ENCODE peak calls at places on chromosomes 1 and 21, in six cellular contexts. G is upper lobe of right lung, O is adrenal gland, V is GM23248, H is gastrocnemius medialis, R is HCT116. D is an unnamed sample.
A peak's percentile ranks its signal among the peaks of the same experiment; 100 is the strongest.

GRCh38 chr1:29052951-29053350 is 70.8 kb downstream of the TMEM200B start:
- DNase-seq in G (no peak), H (no peak), V (no peak), R (no peak), O (no peak), D (no peak)

GRCh38 chr1:154481058-154481457 is 21.0 kb upstream of the TDRD10 start:
- DNase-seq in O (no peak), G (no peak), V (no peak), R (no peak), H (no peak), D (no peak)

GRCh38 chr1:18573170-18573569 is 57.5 kb upstream of the PAX7 start:
- DNase-seq in G (no peak), O (no peak), R (no peak), H (no peak), V (no peak), D (no peak)

GRCh38 chr21:44666401-44667320 is at the start of gene KRTAP12-2:
- DNase-seq in O (no peak), R (no peak), H (no peak), V (no peak), G (no peak), D (peak; percentile 86)

GRCh38 chr1:80251591-80251990 is 1245.1 kb upstream of the ADGRL4 start:
- DNase-seq in G (no peak), O (no peak), V (no peak), H (no peak), R (no peak), D (no peak)

GRCh38 chr1:78619029-78619428 is 1.2 kb upstream of the IFI44L start:
- DNase-seq in O (no peak), R (no peak), H (no peak), V (peak; percentile 11), G (no peak), D (no peak)

GRCh38 chr21:32645261-32646182 is 33.3 kb upstream of the CFAP298 start:
- DNase-seq in O (no peak), H (no peak), R (no peak), G (peak; percentile 70), V (no peak), D (no peak)

GRCh38 chr1:91844862-91845528 is 41.0 kb downstream of the TGFBR3 start:
- DNase-seq in R (no peak), G (no peak), V (peak; percentile 98), H (peak; percentile 69), O (peak; percentile 93), D (peak; percentile 78)

GRCh38 chr1:155360051-155360450 is 39.4 kb downstream of the RUSC1 start:
- DNase-seq in V (no peak), R (no peak), O (no peak), G (no peak), H (no peak), D (no peak)

GRCh38 chr1:13732971-13733667 is 33.1 kb downstream of the PRDM2 start:
- DNase-seq in G (no peak), V (no peak), H (no peak), R (no peak), O (no peak), D (no peak)

GRCh38 chr1:40929145-40929544 is 50.4 kb upstream of the CTPS1 start:
- DNase-seq in O (no peak), H (no peak), R (no peak), V (peak; percentile 41), G (no peak), D (no peak)

GRCh38 chr1:190168116-190168515 is 309.5 kb downstream of the BRINP3 start:
- DNase-seq in R (peak; percentile 2), H (no peak), V (no peak), G (no peak), O (no peak), D (no peak)

GRCh38 chr1:69568435-69569280 is 936 bp downstream of the LRRC7 start:
- DNase-seq in R (no peak), G (no peak), O (no peak), V (peak; percentile 34), H (no peak), D (no peak)

GRCh38 chr1:107748529-107748928 is 216.5 kb downstream of the VAV3 start:
- DNase-seq in O (no peak), H (no peak), V (peak; percentile 71), G (no peak), R (no peak), D (no peak)

GRCh38 chr1:223216482-223217205 is 73.6 kb upstream of the TLR5 start:
- DNase-seq in V (no peak), G (no peak), O (no peak), H (no peak), R (no peak), D (no peak)

GRCh38 chr1:76302711-76303347 is 228.3 kb downstream of the ST6GALNAC3 start:
- DNase-seq in G (no peak), R (no peak), O (no peak), H (no peak), V (no peak), D (no peak)

GRCh38 chr1:93750946-93751345 is 69.3 kb upstream of the BCAR3 start:
- DNase-seq in R (no peak), O (no peak), V (no peak), G (no peak), H (no peak), D (no peak)

GRCh38 chr1:201016211-201016651 is 7.3 kb downstream of the KIF21B start:
- DNase-seq in H (no peak), G (peak; percentile 63), O (no peak), R (no peak), V (peak; percentile 51), D (no peak)

GRCh38 chr1:182259963-182260362 is 131.6 kb downstream of the GLUL start:
- DNase-seq in G (no peak), H (no peak), R (no peak), O (no peak), V (no peak), D (no peak)

GRCh38 chr1:243421784-243422183 is 165.9 kb downstream of the SDCCAG8 start:
- DNase-seq in O (peak; percentile 75), V (peak; percentile 87), G (no peak), H (peak; percentile 78), R (no peak), D (peak; percentile 75)

GRCh38 chr1:37999434-38000232 is 5.7 kb downstream of the FHL3 start:
- DNase-seq in G (no peak), H (no peak), O (peak; percentile 82), R (no peak), V (peak; percentile 66), D (peak; percentile 59)

DNA sequence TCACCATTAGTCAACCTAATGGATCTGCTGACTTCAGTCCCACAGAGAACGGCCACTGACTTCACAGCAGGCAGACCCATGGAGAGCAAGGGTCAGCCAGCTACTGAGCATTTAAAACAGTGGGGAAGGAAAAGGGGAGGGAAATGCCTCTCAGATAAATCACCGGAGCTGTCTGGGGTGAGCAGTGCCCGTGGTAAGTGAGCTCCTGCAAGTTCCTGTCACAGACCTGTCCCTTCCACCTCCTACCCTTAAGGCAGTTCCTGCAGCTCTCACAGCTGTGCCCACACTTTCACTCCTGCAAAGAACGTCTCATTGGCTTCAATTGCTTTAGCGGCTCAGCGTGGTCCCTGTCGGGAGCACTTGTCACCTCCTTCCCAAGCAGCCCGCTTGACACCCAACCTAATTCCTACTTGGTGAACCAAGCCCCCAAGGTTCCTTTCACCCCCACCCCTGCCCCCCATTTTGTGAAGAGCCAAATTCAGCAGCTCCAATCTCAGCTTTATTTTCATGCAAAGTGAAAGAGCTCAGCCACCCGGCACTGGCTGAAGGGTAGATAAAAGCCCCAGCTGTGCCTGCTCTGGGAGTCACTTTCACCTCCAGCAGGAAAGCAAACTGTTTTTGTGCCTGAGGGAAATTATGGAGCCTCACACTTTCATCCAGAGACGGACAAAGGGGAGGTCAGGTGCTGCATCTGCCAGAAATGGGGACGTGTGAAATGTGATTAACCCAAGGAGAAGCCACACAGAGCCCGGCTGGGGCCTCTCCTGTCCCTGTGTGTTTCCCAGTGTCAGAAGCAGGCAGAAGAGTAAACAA is 306.2 kb downstream of the TTLL7 start:
- DNase-seq in V (peak; percentile 9), O (peak; percentile 74), R (no peak), H (no peak), G (no peak), D (peak; percentile 9)
- H3K4me3 ChIP-seq in V (peak overlapping the region; percentile 51), O (peak overlapping the region; percentile 13), R (no peak overlapping the region), H (peak overlapping the region; percentile 56), G (peak overlapping the region; percentile 38), D (peak overlapping the region; percentile 20)

GRCh38 chr1:35475356-35475755 is 81.8 kb downstream of the KIAA0319L start:
- DNase-seq in O (no peak), V (no peak), R (no peak), H (no peak), G (no peak), D (no peak)

GRCh38 chr1:35470964-35471613 is 86.1 kb downstream of the KIAA0319L start:
- DNase-seq in H (no peak), G (no peak), O (no peak), V (no peak), R (no peak), D (no peak)

GRCh38 chr1:35477870-35478269 is 79.3 kb downstream of the KIAA0319L start:
- DNase-seq in V (no peak), O (no peak), G (no peak), R (no peak), H (no peak), D (no peak)

GRCh38 chr1:35481229-35481628 is 76.0 kb downstream of the KIAA0319L start:
- DNase-seq in O (no peak), H (no peak), G (no peak), R (no peak), V (no peak), D (no peak)

GRCh38 chr1:35476099-35476674 is 81.0 kb downstream of the KIAA0319L start:
- DNase-seq in R (no peak), H (no peak), V (no peak), G (no peak), O (no peak), D (no peak)
- H3K36me3 ChIP-seq in R (no peaks in the 10 kb centered on the region), H (no peaks in the 10 kb centered on the region), V (no peaks in the 10 kb centered on the region), G (peaks cover 59% of the 10 kb centered on the region), O (no peaks in the 10 kb centered on the region), D (peaks cover 16% of the 10 kb centered on the region)

DNA sequence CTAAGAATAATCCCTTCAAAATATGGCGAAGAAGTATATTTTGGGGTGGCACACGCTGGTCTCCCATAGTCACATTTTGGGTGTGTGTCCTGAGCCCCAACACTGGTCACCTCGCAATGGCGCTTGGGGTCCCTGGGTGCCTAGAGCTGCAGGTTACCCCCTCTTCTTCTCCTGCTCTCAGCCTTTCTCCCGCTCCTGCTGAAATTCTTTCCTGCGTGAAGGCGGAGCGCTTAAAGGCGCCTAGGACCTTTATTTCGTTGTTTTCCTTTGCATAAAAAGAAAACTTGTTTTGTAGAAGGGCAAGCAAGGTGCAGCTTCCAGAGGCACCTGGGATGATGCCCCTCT is 339 bp upstream of the PIK3CD start:
- DNase-seq in O (no peak), R (no peak), V (no peak), H (no peak), G (no peak), D (no peak)
- H3K4me3 ChIP-seq in O (no peak overlapping the region), R (peak overlapping the region; percentile 35), V (peak overlapping the region; percentile 73), H (peak overlapping the region; percentile 58), G (peak overlapping the region; percentile 55), D (peak overlapping the region; percentile 48)

DNA sequence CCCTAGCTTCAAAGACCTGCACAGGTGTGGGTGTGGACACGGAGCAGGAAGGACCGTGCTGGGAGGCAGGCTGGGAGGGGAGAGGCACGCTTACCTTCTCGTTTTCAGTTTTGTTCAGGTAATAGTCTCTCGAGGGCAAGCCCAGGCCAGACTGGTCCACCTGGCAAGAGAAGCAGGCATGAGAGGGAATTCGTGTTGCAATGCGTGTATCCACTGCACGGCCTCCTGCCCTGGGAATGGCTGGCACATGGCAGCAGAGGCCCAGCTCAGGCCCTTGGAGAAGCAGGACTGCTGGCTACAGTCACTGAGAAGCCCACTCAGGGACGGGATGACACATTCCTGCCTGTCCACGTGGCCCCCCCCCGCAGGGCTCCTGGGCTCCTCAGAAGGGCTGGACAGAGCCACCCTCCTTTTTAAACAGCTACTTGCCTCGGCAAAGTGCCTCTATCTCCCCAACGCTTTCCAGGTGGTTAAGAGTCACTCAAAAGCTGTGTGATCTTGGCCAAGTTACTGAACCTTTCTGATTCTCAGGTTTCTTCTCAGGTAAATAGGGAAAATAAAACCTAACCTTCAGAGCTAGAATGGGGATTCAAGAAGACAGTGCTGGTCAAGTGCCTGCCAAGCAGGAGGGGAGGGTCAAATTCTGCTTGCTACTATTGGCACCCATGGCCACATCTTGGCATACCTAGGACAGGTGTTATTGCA is 32.7 kb downstream of the ECE1 start:
- DNase-seq in V (no peak), H (no peak), O (no peak), G (no peak), R (no peak), D (no peak)
- H3K36me3 ChIP-seq in V (no peaks in the 10 kb centered on the region), H (no peaks in the 10 kb centered on the region), O (peaks cover 57% of the 10 kb centered on the region), G (peaks cover 25% of the 10 kb centered on the region), R (no peaks in the 10 kb centered on the region), D (no peaks in the 10 kb centered on the region)

D was measured in MG63.